ENCODE peak calls at places on chromosomes 11 and 22, in nine cellular contexts. One of them, this sample, is unnamed.

GRCh38 chr11:17553249-17553546 is 6.1 kb downstream of the OTOG start:
- DNase-seq in ovary: no peak
- DNase-seq in GM12892: no peak
- DNase-seq in prostate gland: no peak
- DNase-seq in NB4: no peak
- DNase-seq in vagina: no peak
- DNase-seq in adrenal gland: no peak
- DNase-seq in tibial nerve: no peak
- DNase-seq in sigmoid colon: peak
- DNase-seq in this sample: no peak

GRCh38 chr11:83011333-83012167 is 60.1 kb downstream of the RAB30 start:
- DNase-seq in ovary: no peak
- DNase-seq in GM12892: no peak
- DNase-seq in prostate gland: no peak
- DNase-seq in NB4: no peak
- DNase-seq in vagina: no peak
- DNase-seq in adrenal gland: no peak
- DNase-seq in tibial nerve: no peak
- DNase-seq in sigmoid colon: no peak
- DNase-seq in this sample: peak

GRCh38 chr11:26827567-26828037 is 105.7 kb upstream of the SLC5A12 start:
- DNase-seq in ovary: no peak
- DNase-seq in GM12892: no peak
- DNase-seq in prostate gland: no peak
- DNase-seq in NB4: no peak
- DNase-seq in vagina: no peak
- DNase-seq in adrenal gland: no peak
- DNase-seq in tibial nerve: no peak
- DNase-seq in sigmoid colon: peak
- DNase-seq in this sample: no peak

GRCh38 chr22:24140357-24140756 is 40.9 kb upstream of the SUSD2 start:
- DNase-seq in ovary: no peak
- DNase-seq in GM12892: no peak
- DNase-seq in prostate gland: no peak
- DNase-seq in NB4: peak
- DNase-seq in vagina: no peak
- DNase-seq in adrenal gland: no peak
- DNase-seq in tibial nerve: no peak
- DNase-seq in sigmoid colon: no peak
- DNase-seq in this sample: no peak

GRCh38 chr11:123308077-123308476 is 113.0 kb upstream of the CLMP start:
- DNase-seq in ovary: no peak
- DNase-seq in GM12892: no peak
- DNase-seq in prostate gland: no peak
- DNase-seq in NB4: peak
- DNase-seq in vagina: no peak
- DNase-seq in adrenal gland: no peak
- DNase-seq in tibial nerve: no peak
- DNase-seq in sigmoid colon: no peak
- DNase-seq in this sample: peak

GRCh38 chr22:48951836-48952235 is 875.8 kb downstream of the BRD1 start:
- DNase-seq in ovary: no peak
- DNase-seq in GM12892: no peak
- DNase-seq in prostate gland: peak
- DNase-seq in NB4: no peak
- DNase-seq in vagina: no peak
- DNase-seq in adrenal gland: no peak
- DNase-seq in tibial nerve: no peak
- DNase-seq in sigmoid colon: peak
- DNase-seq in this sample: no peak

GRCh38 chr22:21446128-21446826 is 20.9 kb upstream of the TMEM191C start:
- DNase-seq in ovary: peak
- DNase-seq in GM12892: no peak
- DNase-seq in prostate gland: peak
- DNase-seq in NB4: no peak
- DNase-seq in vagina: no peak
- DNase-seq in adrenal gland: no peak
- DNase-seq in tibial nerve: peak
- DNase-seq in sigmoid colon: peak
- DNase-seq in this sample: no peak

GRCh38 chr11:72174299-72175070 is 17.5 kb upstream of the FOLR1 start:
- DNase-seq in ovary: no peak
- DNase-seq in GM12892: no peak
- DNase-seq in prostate gland: no peak
- DNase-seq in NB4: no peak
- DNase-seq in vagina: no peak
- DNase-seq in adrenal gland: no peak
- DNase-seq in tibial nerve: no peak
- DNase-seq in sigmoid colon: no peak
- DNase-seq in this sample: no peak

GRCh38 chr11:33379931-33380330 is 122.8 kb downstream of the HIPK3 start:
- DNase-seq in ovary: no peak
- DNase-seq in GM12892: no peak
- DNase-seq in prostate gland: no peak
- DNase-seq in NB4: no peak
- DNase-seq in vagina: no peak
- DNase-seq in adrenal gland: no peak
- DNase-seq in tibial nerve: no peak
- DNase-seq in sigmoid colon: no peak
- DNase-seq in this sample: no peak

GRCh38 chr11:31702966-31703365 is 108.2 kb downstream of the PAX6 start:
- DNase-seq in ovary: no peak
- DNase-seq in GM12892: no peak
- DNase-seq in prostate gland: no peak
- DNase-seq in NB4: no peak
- DNase-seq in vagina: no peak
- DNase-seq in adrenal gland: no peak
- DNase-seq in tibial nerve: no peak
- DNase-seq in sigmoid colon: no peak
- DNase-seq in this sample: no peak

GRCh38 chr11:71171024-71171423 is 81.4 kb downstream of the SHANK2 start:
- DNase-seq in ovary: no peak
- DNase-seq in GM12892: no peak
- DNase-seq in prostate gland: no peak
- DNase-seq in NB4: no peak
- DNase-seq in vagina: no peak
- DNase-seq in adrenal gland: no peak
- DNase-seq in tibial nerve: no peak
- DNase-seq in sigmoid colon: peak
- DNase-seq in this sample: no peak

GRCh38 chr11:91261513-91261912 is 963.1 kb upstream of the FAT3 start:
- DNase-seq in ovary: no peak
- DNase-seq in GM12892: no peak
- DNase-seq in prostate gland: no peak
- DNase-seq in NB4: peak
- DNase-seq in vagina: no peak
- DNase-seq in adrenal gland: no peak
- DNase-seq in tibial nerve: no peak
- DNase-seq in sigmoid colon: no peak
- DNase-seq in this sample: no peak

GRCh38 chr11:44737686-44738085 is 10.9 kb downstream of the TSPAN18 start:
- DNase-seq in ovary: no peak
- DNase-seq in GM12892: no peak
- DNase-seq in prostate gland: no peak
- DNase-seq in NB4: no peak
- DNase-seq in vagina: no peak
- DNase-seq in adrenal gland: no peak
- DNase-seq in tibial nerve: no peak
- DNase-seq in sigmoid colon: peak
- DNase-seq in this sample: no peak

GRCh38 chr11:22703561-22703960 is 37.1 kb downstream of the GAS2 start:
- DNase-seq in ovary: no peak
- DNase-seq in GM12892: no peak
- DNase-seq in prostate gland: no peak
- DNase-seq in NB4: no peak
- DNase-seq in vagina: no peak
- DNase-seq in adrenal gland: no peak
- DNase-seq in tibial nerve: no peak
- DNase-seq in sigmoid colon: no peak
- DNase-seq in this sample: peak

GRCh38 chr11:45098929-45099328 is 47.5 kb upstream of the PRDM11 start:
- DNase-seq in ovary: no peak
- DNase-seq in GM12892: no peak
- DNase-seq in prostate gland: no peak
- DNase-seq in NB4: no peak
- DNase-seq in vagina: peak
- DNase-seq in adrenal gland: no peak
- DNase-seq in tibial nerve: no peak
- DNase-seq in sigmoid colon: no peak
- DNase-seq in this sample: no peak

GRCh38 chr22:20396639-20397038 is 2.7 kb downstream of the ZNF74 start:
- DNase-seq in ovary: no peak
- DNase-seq in GM12892: no peak
- DNase-seq in prostate gland: no peak
- DNase-seq in NB4: peak
- DNase-seq in vagina: peak
- DNase-seq in adrenal gland: no peak
- DNase-seq in tibial nerve: no peak
- DNase-seq in sigmoid colon: no peak
- DNase-seq in this sample: no peak

GRCh38 chr22:19178065-19178658 is 374 bp downstream of the SLC25A1 start:
- DNase-seq in ovary: no peak
- DNase-seq in GM12892: peak
- DNase-seq in prostate gland: no peak
- DNase-seq in NB4: peak
- DNase-seq in vagina: no peak
- DNase-seq in adrenal gland: peak
- DNase-seq in tibial nerve: no peak
- DNase-seq in sigmoid colon: peak
- DNase-seq in this sample: peak

GRCh38 chr22:37403267-37403960 is 23.9 kb downstream of the ELFN2 start:
- DNase-seq in ovary: no peak
- DNase-seq in GM12892: no peak
- DNase-seq in prostate gland: no peak
- DNase-seq in NB4: no peak
- DNase-seq in vagina: no peak
- DNase-seq in adrenal gland: no peak
- DNase-seq in tibial nerve: no peak
- DNase-seq in sigmoid colon: no peak
- DNase-seq in this sample: no peak

GRCh38 chr11:5688482-5688881 is 1.1 kb upstream of the TRIM22 start:
- DNase-seq in ovary: no peak
- DNase-seq in GM12892: no peak
- DNase-seq in prostate gland: no peak
- DNase-seq in NB4: no peak
- DNase-seq in vagina: no peak
- DNase-seq in adrenal gland: no peak
- DNase-seq in tibial nerve: no peak
- DNase-seq in sigmoid colon: no peak
- DNase-seq in this sample: no peak

GRCh38 chr11:64841592-64842365 is 2.7 kb downstream of the CDC42BPG start:
- DNase-seq in ovary: no peak
- DNase-seq in GM12892: no peak
- DNase-seq in prostate gland: peak
- DNase-seq in NB4: no peak
- DNase-seq in vagina: no peak
- DNase-seq in adrenal gland: no peak
- DNase-seq in tibial nerve: no peak
- DNase-seq in sigmoid colon: no peak
- DNase-seq in this sample: no peak

GRCh38 chr11:69417211-69418085 is 64.0 kb upstream of the LINC01488 start:
- DNase-seq in ovary: no peak
- DNase-seq in GM12892: no peak
- DNase-seq in prostate gland: no peak
- DNase-seq in NB4: no peak
- DNase-seq in vagina: no peak
- DNase-seq in adrenal gland: no peak
- DNase-seq in tibial nerve: no peak
- DNase-seq in sigmoid colon: peak
- DNase-seq in this sample: no peak

GRCh38 chr11:119085523-119085878 is 820 bp downstream of the HMBS start:
- DNase-seq in ovary: no peak
- DNase-seq in GM12892: peak
- DNase-seq in prostate gland: no peak
- DNase-seq in NB4: no peak
- DNase-seq in vagina: no peak
- DNase-seq in adrenal gland: peak
- DNase-seq in tibial nerve: no peak
- DNase-seq in sigmoid colon: no peak
- DNase-seq in this sample: no peak

GRCh38 chr22:28801845-28802594 is 1.7 kb upstream of the XBP1 start:
- DNase-seq in ovary: no peak
- DNase-seq in GM12892: no peak
- DNase-seq in prostate gland: no peak
- DNase-seq in NB4: peak
- DNase-seq in vagina: no peak
- DNase-seq in adrenal gland: no peak
- DNase-seq in tibial nerve: no peak
- DNase-seq in sigmoid colon: no peak
- DNase-seq in this sample: peak

GRCh38 chr22:46815132-46815531 is 52.7 kb downstream of the TBC1D22A start:
- DNase-seq in ovary: no peak
- DNase-seq in GM12892: no peak
- DNase-seq in prostate gland: no peak
- DNase-seq in NB4: no peak
- DNase-seq in vagina: no peak
- DNase-seq in adrenal gland: no peak
- DNase-seq in tibial nerve: no peak
- DNase-seq in sigmoid colon: no peak
- DNase-seq in this sample: no peak
- TF ChIP-seq POLR2A in ovary: no peak
- TF ChIP-seq POLR2A in GM12892: no peak
- TF ChIP-seq POLR2A in prostate gland: no peak
- TF ChIP-seq POLR2A in NB4: no peak
- TF ChIP-seq POLR2A in vagina: no peak
- TF ChIP-seq POLR2A in adrenal gland: no peak
- TF ChIP-seq POLR2A in tibial nerve: no peak
- TF ChIP-seq POLR2A in sigmoid colon: no peak
- TF ChIP-seq POLR2A in this sample: no peak

GRCh38 chr22:39363751-39364484 is 14.1 kb downstream of the SYNGR1 start:
- DNase-seq in ovary: peak
- DNase-seq in GM12892: no peak
- DNase-seq in prostate gland: no peak
- DNase-seq in NB4: no peak
- DNase-seq in vagina: no peak
- DNase-seq in adrenal gland: no peak
- DNase-seq in tibial nerve: no peak
- DNase-seq in sigmoid colon: no peak
- DNase-seq in this sample: no peak
- TF ChIP-seq POLR2A in ovary: no peak
- TF ChIP-seq POLR2A in GM12892: no peak
- TF ChIP-seq POLR2A in prostate gland: no peak
- TF ChIP-seq POLR2A in NB4: no peak
- TF ChIP-seq POLR2A in vagina: no peak
- TF ChIP-seq POLR2A in adrenal gland: no peak
- TF ChIP-seq POLR2A in tibial nerve: no peak
- TF ChIP-seq POLR2A in sigmoid colon: no peak
- TF ChIP-seq POLR2A in this sample: no peak

GRCh38 chr11:19116971-19117759 is at the start of gene ZDHHC13:
- DNase-seq in ovary: peak
- DNase-seq in GM12892: peak
- DNase-seq in prostate gland: peak
- DNase-seq in NB4: peak
- DNase-seq in vagina: no peak
- DNase-seq in adrenal gland: peak
- DNase-seq in tibial nerve: peak
- DNase-seq in sigmoid colon: peak
- DNase-seq in this sample: peak
- TF ChIP-seq POLR2A in ovary: no peak
- TF ChIP-seq POLR2A in GM12892: peak
- TF ChIP-seq POLR2A in prostate gland: peak
- TF ChIP-seq POLR2A in NB4: peak
- TF ChIP-seq POLR2A in vagina: no peak
- TF ChIP-seq POLR2A in adrenal gland: no peak
- TF ChIP-seq POLR2A in tibial nerve: peak
- TF ChIP-seq POLR2A in sigmoid colon: peak
- TF ChIP-seq POLR2A in this sample: peak

GRCh38 chr11:59960502-59961381 is 3.1 kb upstream of the OOSP4A start:
- DNase-seq in ovary: no peak
- DNase-seq in GM12892: no peak
- DNase-seq in prostate gland: no peak
- DNase-seq in NB4: peak
- DNase-seq in vagina: no peak
- DNase-seq in adrenal gland: no peak
- DNase-seq in tibial nerve: no peak
- DNase-seq in sigmoid colon: no peak
- DNase-seq in this sample: peak
- TF ChIP-seq POLR2A in ovary: no peak
- TF ChIP-seq POLR2A in GM12892: no peak
- TF ChIP-seq POLR2A in prostate gland: no peak
- TF ChIP-seq POLR2A in NB4: no peak
- TF ChIP-seq POLR2A in vagina: no peak
- TF ChIP-seq POLR2A in adrenal gland: no peak
- TF ChIP-seq POLR2A in tibial nerve: no peak
- TF ChIP-seq POLR2A in sigmoid colon: no peak
- TF ChIP-seq POLR2A in this sample: no peak